ENCODE peak calls at places on chromosomes 1 and 21, in four cellular contexts. I is astrocyte of the spinal cord, N is lower lobe of right lung, V is IMR-90. O is an unnamed sample.

GRCh38 chr1:29133861-29134694 is 10.4 kb upstream of the TMEM200B start:
- DNase-seq in I (no peak), V (no peak), N (no peak), O (no peak)

GRCh38 chr1:85356130-85356529 is 79.7 kb upstream of the BCL10 start:
- DNase-seq in V (no peak), N (no peak), I (no peak), O (no peak)

GRCh38 chr1:108200627-108201106 is 524 bp upstream of the SLC25A24 start:
- DNase-seq in V (peak), I (peak), N (no peak), O (peak)

GRCh38 chr1:85465791-85466134 is 804 bp upstream of the DDAH1 start:
- DNase-seq in I (no peak), V (peak), N (no peak), O (peak)

GRCh38 chr1:79633456-79633855 is 626.9 kb upstream of the ADGRL4 start:
- DNase-seq in V (peak), N (no peak), I (peak), O (peak)

GRCh38 chr1:44947060-44947773 is 39.2 kb downstream of the EIF2B3 start:
- DNase-seq in N (no peak), V (peak), I (peak), O (peak)

GRCh38 chr1:2080884-2081283 is 30.7 kb downstream of the PRKCZ start:
- DNase-seq in V (no peak), I (no peak), N (no peak), O (no peak)

GRCh38 chr1:157359309-157360020 is 192.8 kb downstream of the FCRL5 start:
- DNase-seq in V (no peak), N (no peak), I (no peak), O (no peak)

GRCh38 chr1:109655624-109656519 is at the start of gene GSTM4:
- DNase-seq in V (peak), N (peak), I (peak), O (peak)

GRCh38 chr1:67552336-67552759 is 122.1 kb upstream of the SERBP1 start:
- DNase-seq in V (no peak), N (no peak), I (no peak), O (no peak)

GRCh38 chr1:38817267-38817957 is 42.2 kb downstream of the RRAGC start:
- DNase-seq in N (no peak), I (no peak), V (no peak), O (no peak)
- H3K4me3 ChIP-seq in N (peak), I (no peak), V (no peak), O (no peak)

DNA sequence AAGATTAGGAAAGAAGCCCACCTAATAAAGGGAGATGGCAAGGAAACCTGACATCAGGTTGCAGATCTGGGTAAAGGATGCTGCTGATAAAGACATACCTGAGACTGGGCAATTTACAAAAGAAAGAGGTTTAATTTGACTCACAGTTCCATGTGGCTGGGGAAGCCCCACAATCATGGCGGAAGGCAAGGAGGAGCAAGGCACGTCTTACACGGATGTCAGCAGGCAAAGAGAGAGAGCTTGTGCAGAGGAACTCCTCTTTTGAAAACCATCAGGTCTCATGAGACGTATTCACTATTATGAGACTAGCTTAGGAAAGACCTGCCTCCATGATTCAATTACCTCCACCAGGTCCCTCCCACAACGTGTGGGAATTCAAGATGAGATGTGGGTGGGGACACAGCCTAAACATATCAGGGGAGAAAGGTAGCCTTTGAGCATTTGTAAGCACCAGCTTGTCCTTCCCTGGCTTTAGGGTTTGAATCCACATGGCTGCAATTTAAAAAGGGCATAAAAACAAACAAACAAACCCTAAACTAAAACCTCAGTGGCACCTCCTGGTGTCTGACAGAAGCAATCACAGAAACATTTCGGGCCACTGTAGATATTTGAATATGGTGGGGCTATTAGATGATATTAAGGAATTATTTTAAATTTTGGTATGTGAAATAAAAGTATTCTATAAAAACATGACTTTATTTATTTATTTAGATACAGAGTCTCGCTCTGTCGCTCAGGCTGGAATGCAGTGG is 33.1 kb downstream of the SLC2A7 start:
- DNase-seq in V (no peak), I (no peak), N (no peak), O (no peak)
- TF ChIP-seq CTCF in V (peak), I (peak), N (no peak), O (peak)

GRCh38 chr21:16425297-16425696 is 695.5 kb downstream of the USP25 start:
- DNase-seq in V (no peak), N (no peak), I (no peak), O (peak)

GRCh38 chr21:16424331-16424749 is 694.6 kb downstream of the USP25 start:
- DNase-seq in V (no peak), I (peak), N (no peak), O (peak)

GRCh38 chr21:16422702-16423101 is 692.9 kb downstream of the USP25 start:
- DNase-seq in I (peak), N (no peak), V (no peak), O (peak)

GRCh38 chr21:16426936-16427335 is 697.2 kb downstream of the USP25 start:
- DNase-seq in V (no peak), I (peak), N (no peak), O (peak)

GRCh38 chr21:16423921-16424320 is 694.1 kb downstream of the USP25 start:
- DNase-seq in N (no peak), V (no peak), I (no peak), O (peak)
- H3K4me3 ChIP-seq in N (peak), V (no peak), I (peak), O (peak)

DNA sequence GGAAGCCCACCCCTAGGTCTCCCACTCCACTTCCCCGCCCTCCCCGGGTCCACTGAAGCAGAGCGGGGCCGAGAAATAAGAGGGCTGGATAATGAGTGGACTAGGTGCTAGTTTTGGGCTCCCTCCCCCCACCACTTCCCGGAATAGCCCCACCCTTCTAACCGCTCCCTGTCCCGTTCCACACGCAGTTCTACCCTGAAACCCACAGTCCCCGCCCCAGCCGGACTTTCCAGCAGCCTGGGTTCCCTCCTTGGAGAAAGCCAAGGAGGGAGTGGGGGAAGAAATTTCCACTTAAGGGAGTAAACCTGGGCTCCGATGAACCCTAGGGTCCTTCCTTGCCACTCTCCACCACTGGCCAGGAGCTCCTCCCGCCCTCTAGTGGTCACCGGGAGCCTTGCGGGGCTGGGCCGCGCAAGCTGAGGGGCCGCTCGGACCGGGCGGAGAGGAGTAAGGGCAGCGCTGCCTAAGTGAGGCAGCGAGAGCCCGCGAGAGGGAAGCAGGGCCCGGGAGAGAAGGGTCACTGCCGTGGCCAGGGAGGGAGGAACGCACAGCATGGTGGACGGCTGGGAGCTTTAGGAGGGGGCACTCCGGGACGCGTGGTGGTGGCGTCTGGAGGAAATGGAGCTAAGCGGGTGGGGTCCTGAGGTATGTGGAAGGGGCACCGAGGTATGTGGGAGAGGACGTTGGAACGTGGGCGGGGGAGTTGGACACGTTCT is 14.3 kb downstream of the THBS3 start:
- DNase-seq in N (peak), V (peak), I (peak), O (peak)
- TF ChIP-seq CTCF in N (peak), V (peak), I (peak), O (peak)

GRCh38 chr1:224624432-224624831 is 8.3 kb downstream of the CNIH3 start:
- DNase-seq in I (no peak), N (no peak), V (no peak), O (no peak)

GRCh38 chr1:224623743-224624333 is 7.7 kb downstream of the CNIH3 start:
- DNase-seq in V (peak), N (no peak), I (peak), O (peak)

GRCh38 chr1:224622831-224623230 is 6.7 kb downstream of the CNIH3 start:
- DNase-seq in N (no peak), V (no peak), I (no peak), O (no peak)

GRCh38 chr1:224621813-224622682 is 5.9 kb downstream of the CNIH3 start:
- DNase-seq in I (no peak), V (no peak), N (no peak), O (no peak)

GRCh38 chr1:224623310-224623714 is 7.2 kb downstream of the CNIH3 start:
- DNase-seq in I (peak), V (peak), N (no peak), O (no peak)
- H3K4me3 ChIP-seq in I (no peak), V (no peak), N (no peak), O (no peak)

GRCh38 chr1:227730630-227731151 is 4.4 kb downstream of the JMJD4 start:
- DNase-seq in N (peak), V (no peak), I (no peak), O (no peak)
- TF ChIP-seq CTCF in N (no peak), V (no peak), I (no peak), O (no peak)

GRCh38 chr1:225519166-225519863 is 91.5 kb upstream of the LBR start:
- DNase-seq in I (no peak), N (no peak), V (peak), O (no peak)
- H3K4me3 ChIP-seq in I (no peak), N (no peak), V (no peak), O (no peak)

DNA sequence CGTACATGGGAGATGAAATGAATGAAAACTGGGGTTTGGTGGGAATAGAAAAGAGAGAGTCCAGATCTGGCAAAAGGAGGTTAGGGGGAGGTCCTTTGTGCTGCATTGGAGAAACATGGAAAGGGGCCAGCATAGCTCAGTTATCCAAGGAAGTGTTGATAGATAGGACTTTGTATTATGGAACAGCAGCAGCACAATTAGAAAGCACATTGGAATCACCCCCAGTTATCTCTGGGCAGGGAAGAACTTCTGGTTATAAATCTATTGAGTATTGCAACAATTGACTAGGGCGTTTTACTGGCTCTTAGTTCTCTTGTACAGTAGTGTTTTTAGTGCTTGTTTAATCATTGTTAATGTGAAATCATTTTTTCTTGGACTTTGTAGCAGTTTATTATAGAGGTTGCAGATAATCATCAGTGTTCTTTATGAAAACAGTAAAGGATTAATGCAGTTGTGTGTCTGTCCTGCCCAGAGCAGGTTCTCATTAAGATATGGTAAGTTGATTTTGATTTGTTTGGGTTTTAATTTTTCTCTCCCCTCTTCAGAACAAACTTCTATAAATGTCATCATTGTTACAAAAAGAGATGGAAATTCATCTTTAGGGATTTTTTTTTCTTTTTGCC is 76.6 kb downstream of the NR5A2 start:
- DNase-seq in N (no peak), V (no peak), I (no peak), O (no peak)
- TF ChIP-seq CTCF in N (no peak), V (no peak), I (no peak), O (no peak)